ENCODE peak calls at places on chromosome 21, in nine cellular contexts. E is stimulated activated CD4-positive, alpha-beta T cell treated with anti-CD3 and anti-CD28 coated beads, Interleukin-2, amount 100 ng/mL, for 48 hours; A is head of caudate nucleus; X is T-helper 1 cell; H is naive B cell; D is cardiac muscle cell; W is GM12878; S is AG08396; V is T-helper 22 cell. K is an unnamed sample.

GRCh38 chr21:28636988-28637691 is 355.5 kb downstream of the LTN1 start:
- DNase-seq in E (no peak), A (no peak), X (no peak), H (no peak), D (no peak), W (no peak), S (peak), V (no peak), K (peak)

GRCh38 chr21:25171438-25171837 is 435.8 kb downstream of the MRPL39 start:
- DNase-seq in E (no peak), A (no peak), X (no peak), H (no peak), D (no peak), W (no peak), S (peak), V (no peak), K (no peak)

GRCh38 chr21:26169061-26169610 is 1.4 kb downstream of the APP start:
- DNase-seq in E (peak), A (peak), X (no peak), H (peak), D (peak), W (peak), S (peak), V (no peak), K (peak)

GRCh38 chr21:37454869-37455503 is 88.4 kb downstream of the DYRK1A start:
- DNase-seq in E (no peak), A (no peak), X (no peak), H (no peak), D (no peak), W (no peak), S (no peak), V (no peak), K (no peak)

GRCh38 chr21:42474982-42475381 is 21.0 kb downstream of the RSPH1 start:
- DNase-seq in E (no peak), A (no peak), X (no peak), H (no peak), D (no peak), W (no peak), S (no peak), V (no peak), K (peak)

GRCh38 chr21:33078907-33079582 is 9.1 kb downstream of the OLIG1 start:
- DNase-seq in E (no peak), A (peak), X (no peak), H (no peak), D (no peak), W (peak), S (peak), V (no peak), K (peak)

GRCh38 chr21:45554477-45555175 is 12.4 kb upstream of the SLC19A1 start:
- DNase-seq in E (peak), A (peak), X (peak), H (peak), D (peak), W (peak), S (peak), V (peak), K (peak)

GRCh38 chr21:14569868-14570267 is 23.8 kb upstream of the SAMSN1 start:
- DNase-seq in E (no peak), A (no peak), X (no peak), H (no peak), D (no peak), W (no peak), S (no peak), V (no peak), K (no peak)

GRCh38 chr21:33236799-33237198 is 7.1 kb downstream of the IFNAR2 start:
- DNase-seq in E (no peak), A (no peak), X (no peak), H (no peak), D (no peak), W (no peak), S (no peak), V (no peak), K (no peak)

GRCh38 chr21:14572206-14572780 is 26.2 kb upstream of the SAMSN1 start:
- DNase-seq in E (no peak), A (no peak), X (no peak), H (no peak), D (no peak), W (no peak), S (no peak), V (no peak), K (no peak)

GRCh38 chr21:38499296-38499695 is 1.0 kb upstream of the ERG start:
- DNase-seq in E (no peak), A (no peak), X (no peak), H (no peak), D (no peak), W (no peak), S (no peak), V (no peak), K (no peak)

GRCh38 chr21:36188937-36189336 is 32.3 kb downstream of the DOP1B start:
- DNase-seq in E (no peak), A (no peak), X (no peak), H (no peak), D (no peak), W (no peak), S (no peak), V (no peak), K (no peak)

K was measured in foreskin fibroblast.